ENCODE peak calls at places on chromosomes 6 and 20, in six cellular contexts. F is IMR-90, X is HCT116, N is Peyer's patch, G is breast epithelium, T is tibial nerve. L is an unnamed sample.

GRCh38 chr6:89888871-89889270 is 5.4 kb upstream of the GJA10 start:
- DNase-seq in F (no peak), X (no peak), N (no peak), G (no peak), T (no peak), L (no peak)

GRCh38 chr6:105893741-105894140 is 192.4 kb upstream of the PRDM1 start:
- DNase-seq in F (no peak), X (no peak), N (no peak), G (no peak), T (no peak), L (no peak)

GRCh38 chr6:170088349-170088951 is 202.4 kb downstream of the DLL1 start:
- DNase-seq in F (no peak), X (no peak), N (peak; percentile 52), G (peak; percentile 37), T (no peak), L (no peak)

GRCh38 chr6:112480551-112480950 is 133.4 kb downstream of the RFPL4B start:
- DNase-seq in F (peak; percentile 82), X (no peak), N (no peak), G (no peak), T (no peak), L (peak; percentile 19)

GRCh38 chr6:159981171-159981571 is 12.3 kb downstream of the IGF2R start:
- DNase-seq in F (no peak), X (no peak), N (no peak), G (no peak), T (no peak), L (no peak)

GRCh38 chr20:62850333-62850974 is 11.2 kb downstream of the TCFL5 start:
- DNase-seq in F (no peak), X (no peak), N (no peak), G (no peak), T (no peak), L (no peak)

GRCh38 chr6:90197854-90198496 is 98.7 kb downstream of the BACH2 start:
- DNase-seq in F (peak; percentile 85), X (no peak), N (no peak), G (no peak), T (no peak), L (no peak)

GRCh38 chr20:701401-702129 is 26.0 kb upstream of the SCRT2 start:
- DNase-seq in F (no peak), X (no peak), N (no peak), G (peak; percentile 48), T (no peak), L (no peak)

GRCh38 chr20:62308102-62308822 is 5.5 kb downstream of the ADRM1 start:
- DNase-seq in F (no peak), X (no peak), N (no peak), G (no peak), T (no peak), L (no peak)

GRCh38 chr20:59646487-59646886 is 42.1 kb downstream of the PHACTR3 start:
- DNase-seq in F (no peak), X (no peak), N (no peak), G (no peak), T (no peak), L (no peak)

GRCh38 chr20:50561379-50562078 is 51.3 kb downstream of the PTPN1 start:
- DNase-seq in F (peak; percentile 99), X (peak; percentile 95), N (no peak), G (no peak), T (no peak), L (peak; percentile 73)

GRCh38 chr20:34581341-34582189 is 23.0 kb downstream of the MAP1LC3A start:
- DNase-seq in F (peak; percentile 70), X (no peak), N (no peak), G (no peak), T (no peak), L (no peak)

GRCh38 chr6:142942238-142942637 is 2.7 kb downstream of the HIVEP2 start:
- DNase-seq in F (no peak), X (no peak), N (no peak), G (no peak), T (no peak), L (no peak)

GRCh38 chr20:53657732-53658131 is 64.1 kb upstream of the ZNF217 start:
- DNase-seq in F (no peak), X (no peak), N (no peak), G (no peak), T (no peak), L (no peak)

GRCh38 chr6:90274481-90275030 is 22.1 kb downstream of the BACH2 start:
- DNase-seq in F (no peak), X (no peak), N (no peak), G (no peak), T (no peak), L (no peak)

GRCh38 chr6:168032383-168032760 is 34.9 kb downstream of the KIF25 start:
- DNase-seq in F (peak; percentile 86), X (no peak), N (no peak), G (no peak), T (no peak), L (peak; percentile 69)

GRCh38 chr6:43172127-43173007 is 1.3 kb downstream of the SRF start:
- DNase-seq in F (peak; percentile 27), X (no peak), N (peak; percentile 72), G (peak; percentile 59), T (peak; percentile 23), L (peak; percentile 30)

GRCh38 chr6:7119272-7119801 is 11.6 kb downstream of the RREB1 start:
- DNase-seq in F (no peak), X (no peak), N (no peak), G (no peak), T (no peak), L (no peak)
- TF ChIP-seq POLR2A in F (no peak), X (no peak), N (no peak), G (no peak), T (no peak), L (no peak)

GRCh38 chr6:140463312-140463710 is 1088.9 kb upstream of the CITED2 start:
- DNase-seq in F (no peak), X (no peak), N (no peak), G (no peak), T (no peak), L (no peak)

GRCh38 chr6:140464720-140465119 is 1090.3 kb upstream of the CITED2 start:
- DNase-seq in F (no peak), X (no peak), N (no peak), G (no peak), T (no peak), L (no peak)

GRCh38 chr6:140460267-140460666 is 1085.8 kb upstream of the CITED2 start:
- DNase-seq in F (no peak), X (no peak), N (no peak), G (no peak), T (no peak), L (no peak)

GRCh38 chr6:140462495-140463311 is 1088.3 kb upstream of the CITED2 start:
- DNase-seq in F (peak; percentile 53), X (peak; percentile 35), N (no peak), G (no peak), T (no peak), L (no peak)
- TF ChIP-seq POLR2A in F (no peak), X (no peak), N (no peak), G (no peak), T (no peak), L (no peak)

GRCh38 chr6:135581211-135581610 is 83.7 kb upstream of the AHI1 start:
- DNase-seq in F (no peak), X (no peak), N (no peak), G (no peak), T (no peak), L (no peak)
- TF ChIP-seq POLR2A in F (no peak), X (no peak), N (no peak), G (no peak), T (no peak), L (no peak)

GRCh38 chr20:37090357-37090871 is 5.4 kb downstream of the RBL1 start:
- DNase-seq in F (no peak), X (no peak), N (no peak), G (no peak), T (no peak), L (no peak)

GRCh38 chr20:37095108-37095608 is 639 bp downstream of the RBL1 start:
- DNase-seq in F (no peak), X (no peak), N (peak; percentile 53), G (no peak), T (no peak), L (no peak)

GRCh38 chr20:37096415-37097039 is 730 bp upstream of the RBL1 start:
- DNase-seq in F (no peak), X (no peak), N (no peak), G (no peak), T (no peak), L (no peak)

GRCh38 chr20:37095609-37096414 is at the start of gene RBL1:
- DNase-seq in F (peak; percentile 77), X (peak; percentile 85), N (peak; percentile 88), G (peak; percentile 64), T (peak; percentile 57), L (peak; percentile 74)
- TF ChIP-seq POLR2A in F (no peak), X (peak; percentile 52), N (peak; percentile 43), G (no peak), T (no peak), L (peak; percentile 62)